ENCODE peak calls at places on chromosomes 4 and X, in six cellular contexts. Y is WTC11, H is type B pancreatic cell, W is LHCN-M2, K is PC-9, M is mammary epithelial cell. F is an unnamed sample.

GRCh38 chr4:175560628-175561027 is 251.4 kb downstream of the GPM6A start:
- DNase-seq in Y (no peak), H (no peak), W (peak), K (no peak), M (peak), F (peak)

GRCh38 chr4:54065282-54066087 is 1.1 kb upstream of the CHIC2 start:
- DNase-seq in Y (no peak), H (no peak), W (peak), K (no peak), M (peak), F (peak)

GRCh38 chr4:95421869-95422268 is 126.9 kb downstream of the UNC5C start:
- DNase-seq in Y (no peak), H (no peak), W (no peak), K (no peak), M (no peak), F (no peak)

GRCh38 chr4:139933541-139933940 is 220.4 kb downstream of the MAML3 start:
- DNase-seq in Y (no peak), H (no peak), W (no peak), K (no peak), M (no peak), F (no peak)

GRCh38 chr4:177687117-177687516 is 244.9 kb upstream of the AGA start:
- DNase-seq in Y (no peak), H (no peak), W (no peak), K (no peak), M (no peak), F (no peak)

GRCh38 chr4:61296115-61296514 is 96.0 kb downstream of the ADGRL3 start:
- DNase-seq in Y (no peak), H (no peak), W (no peak), K (no peak), M (no peak), F (no peak)

GRCh38 chrX:154815274-154815818 is 10.1 kb upstream of the MPP1 start:
- DNase-seq in Y (no peak), H (no peak), W (no peak), K (no peak), M (no peak), F (no peak)

GRCh38 chr4:10003666-10004065 is 17.6 kb downstream of the SLC2A9 start:
- DNase-seq in Y (no peak), H (no peak), W (no peak), K (no peak), M (peak), F (peak)

GRCh38 chr4:81164623-81165416 is 50.2 kb downstream of the PRKG2 start:
- DNase-seq in Y (no peak), H (no peak), W (peak), K (peak), M (peak), F (peak)

GRCh38 chrX:31319586-31319985 is 247.7 kb upstream of the FTHL17 start:
- DNase-seq in Y (no peak), H (no peak), W (no peak), K (no peak), M (no peak), F (no peak)